ENCODE peak calls at places on chromosomes 7 and 10, in seven cellular contexts. X is lower lobe of right lung; W is CD4-positive, alpha-beta memory T cell; M is left ventricle myocardium inferior; V is uterus; Q is Peyer's patch; O is CD4-positive, CD25-positive, alpha-beta regulatory T cell. T is an unnamed sample. For H3K9me3, the result is how much of the 10 kb centered on the place peaks cover.

GRCh38 chr10:47383254-47384147 is 592 bp downstream of the ZNF488 start:
- DNase-seq in X (no peak), W (no peak), M (no peak), V (no peak), Q (peak), O (no peak), T (peak)

GRCh38 chr7:24905996-24906770 is 73.8 kb downstream of the OSBPL3 start:
- DNase-seq in X (no peak), W (no peak), M (no peak), V (no peak), Q (no peak), O (no peak), T (no peak)

GRCh38 chr7:142384508-142384922 is 126.7 kb upstream of the PRSS58 start:
- DNase-seq in X (peak), W (no peak), M (no peak), V (no peak), Q (no peak), O (no peak), T (no peak)

GRCh38 chr10:44569193-44570091 is 184.5 kb upstream of the CXCL12 start:
- DNase-seq in X (no peak), W (no peak), M (peak), V (no peak), Q (no peak), O (no peak), T (no peak)

GRCh38 chr10:59668081-59668480 is 41.6 kb downstream of the SLC16A9 start:
- DNase-seq in X (no peak), W (no peak), M (no peak), V (no peak), Q (no peak), O (no peak), T (no peak)

GRCh38 chr10:104657458-104657857 is 16.4 kb downstream of the SORCS3 start:
- DNase-seq in X (no peak), W (no peak), M (no peak), V (no peak), Q (no peak), O (no peak), T (no peak)

GRCh38 chr7:84337386-84337785 is 142.8 kb upstream of the SEMA3A start:
- DNase-seq in X (no peak), W (no peak), M (no peak), V (no peak), Q (no peak), O (no peak), T (no peak)

GRCh38 chr10:17423641-17424186 is 30.7 kb downstream of the ST8SIA6 start:
- DNase-seq in X (no peak), W (no peak), M (no peak), V (no peak), Q (no peak), O (no peak), T (no peak)

GRCh38 chr10:80579849-80580645 is 42.3 kb downstream of the SH2D4B start:
- DNase-seq in X (no peak), W (no peak), M (no peak), V (no peak), Q (no peak), O (no peak), T (peak)

GRCh38 chr7:134021861-134022260 is 105.3 kb upstream of the LRGUK start:
- DNase-seq in X (no peak), W (no peak), M (no peak), V (no peak), Q (no peak), O (no peak), T (no peak)

GRCh38 chr10:62543566-62543965 is 169.4 kb downstream of the ZNF365 start:
- DNase-seq in X (no peak), W (no peak), M (no peak), V (no peak), Q (no peak), O (no peak), T (no peak)

GRCh38 chr7:130154131-130154500 is 51.1 kb downstream of the TMEM209 start:
- DNase-seq in X (peak), W (no peak), M (no peak), V (no peak), Q (no peak), O (no peak), T (no peak)

GRCh38 chr7:37408885-37409248 is 39.8 kb downstream of the ELMO1 start:
- DNase-seq in X (no peak), W (peak), M (no peak), V (no peak), Q (no peak), O (no peak), T (no peak)

GRCh38 chr7:22001345-22002004 is 55.8 kb upstream of the CDCA7L start:
- DNase-seq in X (no peak), W (peak), M (no peak), V (no peak), Q (no peak), O (no peak), T (no peak)

GRCh38 chr7:158043461-158044155 is 544.0 kb downstream of the PTPRN2 start:
- DNase-seq in X (no peak), W (no peak), M (no peak), V (no peak), Q (peak), O (no peak), T (no peak)
- H3K9me3 ChIP-seq in X (under half), W (under half), M (under half), V (under half), Q (under half), O (under half), T (under half)

GRCh38 chr10:113689057-113689456 is 9.3 kb downstream of the CASP7 start:
- DNase-seq in X (no peak), W (no peak), M (no peak), V (no peak), Q (no peak), O (no peak), T (no peak)
- H3K9me3 ChIP-seq in X (under half), W (under half), M (half or more), V (under half), Q (under half), O (under half), T (under half)

GRCh38 chr10:20355915-20356314 is 539.7 kb downstream of the PLXDC2 start:
- DNase-seq in X (no peak), W (no peak), M (no peak), V (no peak), Q (no peak), O (no peak), T (no peak)
- H3K9me3 ChIP-seq in X (under half), W (under half), M (under half), V (under half), Q (under half), O (under half), T (under half)

DNA sequence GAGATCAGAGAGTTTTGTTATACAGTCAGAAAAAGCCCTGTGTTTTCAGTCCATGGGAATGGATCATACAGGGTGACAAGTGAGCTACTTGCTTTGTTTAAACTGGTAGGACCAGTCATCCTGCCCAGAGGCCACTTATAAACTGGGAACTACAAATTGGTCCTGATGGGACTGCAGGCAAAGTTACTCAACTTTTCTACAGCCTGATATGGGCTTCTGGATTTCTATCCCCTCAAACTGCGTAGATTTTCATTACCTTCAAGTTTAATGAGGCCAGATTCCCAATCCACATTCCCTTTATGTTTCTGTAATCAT is 89.7 kb upstream of the ZNF746 start:
- DNase-seq in X (no peak), W (no peak), M (no peak), V (no peak), Q (no peak), O (no peak), T (no peak)
- H3K9me3 ChIP-seq in X (under half), W (under half), M (under half), V (under half), Q (under half), O (under half), T (under half)

GRCh38 chr7:157739650-157740049 is 402.8 kb downstream of the DNAJB6 start:
- DNase-seq in X (no peak), W (no peak), M (no peak), V (no peak), Q (no peak), O (no peak), T (no peak)
- H3K9me3 ChIP-seq in X (under half), W (under half), M (under half), V (under half), Q (under half), O (under half), T (under half)

GRCh38 chr7:157268540-157268939 is 68.3 kb upstream of the DNAJB6 start:
- DNase-seq in X (no peak), W (no peak), M (no peak), V (no peak), Q (no peak), O (no peak), T (no peak)
- H3K9me3 ChIP-seq in X (under half), W (under half), M (under half), V (under half), Q (under half), O (under half), T (under half)

T was measured in vagina.